ENCODE peak calls at places on chromosome 10, in ten cellular contexts. X is fibroblast of lung; H is endothelial cell; C is CD4-positive, alpha-beta T cell; B is suprapubic skin; L is WTC11; T is psoas muscle; J is coronary artery; R is fibroblast of the aortic adventitia; P is SK-N-SH. I is an unnamed sample.

GRCh38 chr10:69460576-69461242 is 9.4 kb downstream of the TSPAN15 start:
- DNase-seq in X (no peak), H (no peak), C (no peak), B (no peak), L (no peak), T (no peak), J (no peak), R (no peak), P (no peak), I (no peak)

GRCh38 chr10:20767028-20767427 is 130.1 kb downstream of the NEBL start:
- DNase-seq in X (peak), H (no peak), C (no peak), B (no peak), L (no peak), T (no peak), J (no peak), R (peak), P (no peak), I (no peak)

GRCh38 chr10:96366508-96366907 is 7.7 kb upstream of the OPALIN start:
- DNase-seq in X (peak), H (no peak), C (no peak), B (no peak), L (no peak), T (no peak), J (peak), R (no peak), P (no peak), I (no peak)

GRCh38 chr10:98262571-98262970 is 5.4 kb downstream of the LOXL4 start:
- DNase-seq in X (peak), H (peak), C (no peak), B (no peak), L (peak), T (peak), J (peak), R (peak), P (peak), I (no peak)

GRCh38 chr10:88271736-88272135 is 311.4 kb downstream of the RNLS start:
- DNase-seq in X (peak), H (no peak), C (no peak), B (no peak), L (no peak), T (no peak), J (no peak), R (peak), P (no peak), I (no peak)

GRCh38 chr10:132907901-132908620 is 34.3 kb downstream of the CFAP46 start:
- DNase-seq in X (no peak), H (no peak), C (no peak), B (no peak), L (peak), T (peak), J (no peak), R (no peak), P (no peak), I (no peak)

GRCh38 chr10:5663692-5664427 is 2.5 kb downstream of the ASB13 start:
- DNase-seq in X (no peak), H (no peak), C (no peak), B (no peak), L (peak), T (no peak), J (no peak), R (no peak), P (peak), I (peak)

GRCh38 chr10:77673086-77673485 is 35.5 kb upstream of the KCNMA1 start:
- DNase-seq in X (peak), H (no peak), C (no peak), B (no peak), L (no peak), T (no peak), J (no peak), R (no peak), P (no peak), I (no peak)

GRCh38 chr10:104128214-104128613 is 6.2 kb downstream of the SFR1 start:
- DNase-seq in X (peak), H (no peak), C (no peak), B (no peak), L (no peak), T (no peak), J (no peak), R (peak), P (no peak), I (no peak)

GRCh38 chr10:29127731-29128130 is 161.1 kb upstream of the LYZL1 start:
- DNase-seq in X (no peak), H (no peak), C (no peak), B (no peak), L (no peak), T (no peak), J (no peak), R (no peak), P (no peak), I (no peak)

GRCh38 chr10:34780818-34781380 is 34.2 kb downstream of the PARD3 start:
- DNase-seq in X (peak), H (no peak), C (no peak), B (no peak), L (no peak), T (peak), J (no peak), R (peak), P (peak), I (peak)

GRCh38 chr10:25294032-25294926 is 119.5 kb downstream of the GPR158 start:
- DNase-seq in X (peak), H (no peak), C (no peak), B (no peak), L (no peak), T (no peak), J (no peak), R (peak), P (no peak), I (no peak)

GRCh38 chr10:32131388-32131787 is 75.2 kb upstream of the KIF5B start:
- DNase-seq in X (no peak), H (no peak), C (no peak), B (no peak), L (no peak), T (no peak), J (no peak), R (no peak), P (no peak), I (no peak)

GRCh38 chr10:34736976-34737771 is 77.9 kb downstream of the PARD3 start:
- DNase-seq in X (no peak), H (no peak), C (no peak), B (no peak), L (no peak), T (no peak), J (no peak), R (no peak), P (no peak), I (no peak)

GRCh38 chr10:97543025-97543546 is 29.5 kb upstream of the ANKRD2 start:
- DNase-seq in X (peak), H (peak), C (no peak), B (peak), L (no peak), T (peak), J (peak), R (peak), P (no peak), I (no peak)

GRCh38 chr10:86443936-86444335 is 77.3 kb upstream of the GRID1 start:
- DNase-seq in X (peak), H (no peak), C (no peak), B (no peak), L (no peak), T (no peak), J (no peak), R (peak), P (no peak), I (no peak)

GRCh38 chr10:47164800-47165128 is 135.2 kb upstream of the GDF10 start:
- DNase-seq in X (no peak), H (no peak), C (no peak), B (no peak), L (no peak), T (no peak), J (no peak), R (no peak), P (no peak), I (no peak)

GRCh38 chr10:988667-989545 is 672 bp downstream of the GTPBP4 start:
- DNase-seq in X (peak), H (no peak), C (no peak), B (peak), L (no peak), T (no peak), J (peak), R (peak), P (no peak), I (no peak)

GRCh38 chr10:62130948-62131347 is 137.7 kb downstream of the RTKN2 start:
- DNase-seq in X (peak), H (no peak), C (no peak), B (no peak), L (no peak), T (no peak), J (no peak), R (peak), P (no peak), I (no peak)

GRCh38 chr10:6054884-6055283 is 7.3 kb downstream of the IL2RA start:
- DNase-seq in X (no peak), H (no peak), C (no peak), B (no peak), L (no peak), T (no peak), J (peak), R (no peak), P (no peak), I (no peak)

GRCh38 chr10:112588225-112588990 is 141.4 kb downstream of the VTI1A start:
- DNase-seq in X (peak), H (no peak), C (no peak), B (no peak), L (no peak), T (no peak), J (no peak), R (no peak), P (no peak), I (no peak)

GRCh38 chr10:8130973-8131911 is 76.8 kb downstream of the GATA3 start:
- DNase-seq in X (peak), H (no peak), C (no peak), B (no peak), L (no peak), T (no peak), J (no peak), R (peak), P (no peak), I (no peak)

GRCh38 chr10:61020420-61021158 is 76.6 kb upstream of the RHOBTB1 start:
- DNase-seq in X (no peak), H (no peak), C (no peak), B (no peak), L (no peak), T (no peak), J (no peak), R (no peak), P (no peak), I (no peak)

GRCh38 chr10:61023053-61023452 is 79.1 kb upstream of the RHOBTB1 start:
- DNase-seq in X (no peak), H (no peak), C (no peak), B (no peak), L (no peak), T (no peak), J (no peak), R (no peak), P (no peak), I (no peak)

GRCh38 chr10:61028861-61029361 is 84.9 kb upstream of the RHOBTB1 start:
- DNase-seq in X (peak), H (no peak), C (no peak), B (no peak), L (no peak), T (no peak), J (no peak), R (peak), P (no peak), I (no peak)

GRCh38 chr10:61021926-61022325 is 77.9 kb upstream of the RHOBTB1 start:
- DNase-seq in X (no peak), H (no peak), C (no peak), B (no peak), L (no peak), T (no peak), J (no peak), R (no peak), P (no peak), I (no peak)

DNA sequence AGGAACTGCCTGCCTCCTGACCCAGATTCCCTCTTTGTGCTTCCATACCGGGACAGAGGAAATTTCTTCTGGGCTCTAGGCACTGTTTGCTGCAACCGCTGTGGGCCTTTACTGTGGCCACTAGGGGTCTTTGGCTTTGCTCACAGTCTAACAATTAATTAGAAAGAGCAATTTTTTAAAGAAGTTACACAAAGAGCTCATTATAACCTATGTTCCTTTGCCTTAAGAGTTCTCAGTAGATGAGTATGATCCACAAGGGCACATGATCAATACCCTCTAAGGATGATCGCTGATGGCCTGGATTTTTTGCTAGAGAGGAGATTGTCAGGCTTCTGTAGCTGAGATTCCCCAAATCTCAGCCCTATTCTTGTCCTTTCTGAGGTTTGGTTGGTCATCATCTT is 80.8 kb upstream of the RHOBTB1 start:
- DNase-seq in X (peak), H (peak), C (no peak), B (no peak), L (peak), T (no peak), J (no peak), R (no peak), P (peak), I (peak)
- TF ChIP-seq CTCF in X (peak), H (peak), C (no peak), B (no peak), L (peak), T (peak), J (no peak), R (peak), P (peak), I (peak)

DNA sequence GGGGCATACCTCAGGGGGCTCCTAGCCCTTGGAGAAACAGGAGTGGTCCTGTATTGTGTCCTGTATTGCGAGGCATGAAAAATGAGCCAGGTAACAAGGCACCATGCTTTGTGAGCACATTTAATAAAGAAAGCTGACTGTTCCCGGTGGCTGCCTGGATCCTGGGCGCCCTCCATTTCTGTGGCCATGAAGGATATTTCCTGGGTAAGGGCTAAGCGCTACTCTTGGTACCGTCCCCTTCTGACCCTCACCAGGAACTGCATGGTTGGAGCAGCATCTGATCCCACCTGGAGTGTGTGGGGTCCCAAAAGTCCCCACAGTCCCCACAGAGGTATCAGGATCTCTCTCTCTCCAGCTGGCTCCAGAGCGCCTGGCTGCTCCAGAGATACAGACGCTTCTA is 139.5 kb downstream of the MAPK8 start:
- DNase-seq in X (no peak), H (no peak), C (no peak), B (no peak), L (no peak), T (no peak), J (no peak), R (no peak), P (no peak), I (no peak)
- TF ChIP-seq CTCF in X (no peak), H (no peak), C (no peak), B (no peak), L (no peak), T (no peak), J (no peak), R (no peak), P (no peak), I (no peak)

GRCh38 chr10:124615259-124615658 is 128.9 kb downstream of the FAM53B start:
- DNase-seq in X (no peak), H (no peak), C (no peak), B (no peak), L (no peak), T (no peak), J (no peak), R (no peak), P (no peak), I (no peak)

GRCh38 chr10:124611738-124612137 is 132.4 kb downstream of the FAM53B start:
- DNase-seq in X (no peak), H (no peak), C (peak), B (no peak), L (no peak), T (no peak), J (no peak), R (no peak), P (no peak), I (no peak)

GRCh38 chr10:124612611-124613498 is 131.3 kb downstream of the FAM53B start:
- DNase-seq in X (peak), H (no peak), C (peak), B (no peak), L (peak), T (peak), J (no peak), R (peak), P (peak), I (peak)

GRCh38 chr10:124616040-124616835 is 127.9 kb downstream of the FAM53B start:
- DNase-seq in X (no peak), H (no peak), C (no peak), B (no peak), L (no peak), T (no peak), J (no peak), R (no peak), P (no peak), I (no peak)

DNA sequence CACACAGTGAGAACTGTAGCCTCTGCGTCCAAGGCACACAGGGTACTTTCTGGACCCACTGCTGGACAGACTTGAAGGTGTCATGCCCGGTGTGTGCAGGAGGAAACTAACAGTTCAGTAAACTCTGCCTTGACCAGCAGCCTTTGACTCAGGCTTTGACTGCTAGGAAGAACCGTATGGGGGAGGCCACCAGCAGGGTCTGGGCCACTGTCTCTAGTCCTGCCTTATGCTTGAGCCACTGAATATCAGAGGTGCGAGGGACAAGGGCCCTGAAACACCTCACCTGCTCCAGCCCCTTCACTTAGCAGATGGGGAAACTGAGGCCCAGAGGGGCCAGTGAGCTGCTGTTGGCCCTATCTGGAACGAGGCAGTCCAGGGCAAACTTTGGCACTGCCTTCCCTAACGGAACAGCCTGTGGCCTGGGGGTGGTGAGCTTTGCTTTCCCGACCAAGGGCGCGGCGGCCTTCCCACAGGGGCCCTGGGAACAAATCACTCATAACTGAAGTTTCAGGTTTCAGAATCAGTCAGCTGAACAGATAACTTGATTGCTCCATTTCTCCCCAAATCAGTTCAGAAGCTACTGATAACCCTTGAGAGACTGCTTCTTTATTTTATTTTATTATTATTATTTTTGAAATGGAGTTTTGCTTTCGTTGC is 130.0 kb downstream of the FAM53B start:
- DNase-seq in X (no peak), H (no peak), C (no peak), B (no peak), L (no peak), T (no peak), J (no peak), R (no peak), P (no peak), I (no peak)
- TF ChIP-seq CTCF in X (no peak), H (no peak), C (no peak), B (no peak), L (no peak), T (no peak), J (no peak), R (no peak), P (no peak), I (no peak)

DNA sequence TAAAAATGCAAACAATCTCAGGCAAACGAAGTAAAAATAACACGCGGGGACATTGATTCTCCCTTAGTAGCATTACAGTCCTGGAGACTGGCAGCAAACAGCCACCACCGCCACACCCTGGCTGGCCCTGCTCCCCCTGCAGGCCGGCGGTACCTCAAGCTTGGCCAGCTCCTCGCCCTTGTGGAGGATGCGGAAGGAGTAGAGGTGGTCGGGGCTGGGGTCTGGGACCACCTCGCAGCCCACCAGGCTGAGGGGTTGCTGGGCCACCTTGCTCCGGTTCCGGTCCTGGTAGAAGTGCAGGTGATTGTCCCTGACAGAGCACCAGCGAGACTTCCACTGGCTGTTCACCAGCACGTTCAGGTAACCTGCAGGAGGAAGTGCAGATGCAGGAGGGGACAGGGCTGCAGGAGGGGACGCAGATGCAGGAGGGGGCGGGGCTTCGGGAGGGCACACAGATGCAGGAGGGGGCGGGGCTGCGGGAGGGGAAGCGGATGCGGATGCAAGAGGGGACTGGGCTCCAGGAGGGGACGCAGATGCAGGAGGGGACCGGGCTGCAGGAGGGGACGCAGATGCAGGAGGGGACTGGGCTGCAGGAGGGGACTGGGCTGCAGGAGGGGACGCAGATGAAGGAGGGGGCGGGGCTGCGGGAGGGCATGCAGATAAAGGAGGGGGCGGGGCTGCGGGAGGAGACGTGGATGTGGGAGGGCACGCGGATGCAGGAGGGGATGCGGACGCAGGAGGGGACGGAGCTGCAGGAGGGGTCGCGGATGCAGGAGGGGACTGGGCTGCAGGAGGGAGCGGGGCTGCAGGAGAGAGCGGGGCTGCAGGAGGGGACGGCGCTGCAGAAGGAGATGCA is 65.7 kb downstream of the VWA2 start:
- DNase-seq in X (no peak), H (peak), C (peak), B (peak), L (peak), T (no peak), J (peak), R (no peak), P (peak), I (peak)
- TF ChIP-seq CTCF in X (peak), H (no peak), C (peak), B (peak), L (no peak), T (peak), J (peak), R (peak), P (peak), I (no peak)

GRCh38 chr10:131487822-131488221 is 176.3 kb upstream of the TCERG1L start:
- DNase-seq in X (no peak), H (no peak), C (no peak), B (no peak), L (no peak), T (no peak), J (no peak), R (no peak), P (no peak), I (no peak)
- TF ChIP-seq CTCF in X (no peak), H (no peak), C (no peak), B (no peak), L (peak), T (no peak), J (no peak), R (no peak), P (no peak), I (no peak)

DNA sequence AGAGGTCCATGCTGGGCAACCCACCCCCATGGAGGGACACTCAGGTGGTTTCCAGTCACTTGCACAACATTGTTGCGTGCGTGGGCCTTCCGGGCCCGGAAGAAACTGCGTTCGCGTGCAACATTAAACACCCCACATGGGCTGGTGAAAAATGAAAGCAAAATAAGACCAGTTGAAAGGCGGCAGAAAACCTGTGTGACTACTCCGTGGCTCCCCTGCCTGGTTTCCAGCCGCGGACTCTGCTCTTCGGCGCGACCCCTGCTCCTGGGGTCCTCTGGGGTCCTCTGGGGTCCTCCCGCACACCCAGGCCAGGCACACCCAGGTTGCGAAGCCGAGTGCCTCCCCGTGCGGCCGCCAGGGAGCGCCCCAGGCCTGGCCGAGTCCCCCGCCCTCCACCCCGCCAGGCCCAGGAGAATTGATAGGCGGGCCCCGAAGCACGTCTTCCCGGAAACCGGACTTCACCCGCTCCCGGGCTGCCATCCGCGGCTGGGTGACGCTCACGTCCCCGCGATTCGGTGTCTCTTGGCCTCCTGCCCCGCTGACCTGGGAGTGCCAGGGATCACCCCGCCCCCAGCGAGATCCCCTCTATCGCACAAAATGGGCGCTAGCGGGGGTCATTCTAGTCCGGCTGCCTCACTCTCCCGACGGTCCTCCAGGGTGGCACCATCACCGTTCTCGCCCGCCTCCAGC is 1.9 kb upstream of the SH2D4B start:
- DNase-seq in X (peak), H (no peak), C (peak), B (no peak), L (peak), T (peak), J (peak), R (peak), P (no peak), I (no peak)
- TF ChIP-seq CTCF in X (peak), H (no peak), C (peak), B (peak), L (no peak), T (peak), J (no peak), R (peak), P (no peak), I (no peak)